ENCODE peak calls at places on chromosomes 13 and 19, in nine cellular contexts. B is iPS-NIHi11; W is NCI-H345; M is activated CD4-positive, alpha-beta T cell treated with anti-CD3 and anti-CD28 coated beads, Interleukin-2, amount 50 U/mL, for 4 hours; U is NCI-H2081 treated with DMSO at 0.1 percent for 48 hours; S is ACHN; J is GM12878; L is epithelial cell of esophagus; Z is C1 segment of cervical spinal cord. X is an unnamed sample.

GRCh38 chr19:33690461-33691427 is 69.0 kb downstream of the CHST8 start:
- DNase-seq in U (no peak), W (peak), B (no peak), J (no peak), S (no peak), L (no peak), Z (no peak), M (no peak), X (no peak)

GRCh38 chr13:107466326-107466725 is 749.0 kb downstream of the LIG4 start:
- DNase-seq in Z (no peak), M (no peak), U (no peak), B (no peak), J (no peak), S (peak), L (peak), W (no peak), X (no peak)

GRCh38 chr19:56118666-56119584 is 2.2 kb downstream of the ZNF787 start:
- DNase-seq in U (no peak), M (no peak), Z (no peak), W (no peak), J (no peak), S (no peak), L (no peak), B (no peak), X (no peak)

GRCh38 chr13:99150575-99151370 is 49.9 kb upstream of the UBAC2 start:
- DNase-seq in B (no peak), L (peak), S (no peak), Z (no peak), W (no peak), J (no peak), M (no peak), U (no peak), X (no peak)

GRCh38 chr19:18419699-18420460 is 682 bp downstream of the SSBP4 start:
- DNase-seq in J (no peak), W (no peak), M (peak), U (no peak), S (peak), B (peak), Z (no peak), L (no peak), X (peak)

GRCh38 chr13:66353664-66354063 is 876.5 kb downstream of the PCDH9 start:
- DNase-seq in B (no peak), Z (no peak), U (no peak), J (no peak), S (no peak), M (no peak), L (no peak), W (peak), X (no peak)

GRCh38 chr13:70890289-70890688 is 782.0 kb upstream of the KLHL1 start:
- DNase-seq in W (no peak), Z (no peak), L (no peak), U (no peak), J (no peak), M (no peak), B (no peak), S (no peak), X (no peak)

GRCh38 chr19:4115818-4116385 is 8.0 kb downstream of the MAP2K2 start:
- DNase-seq in Z (peak), M (no peak), L (no peak), S (no peak), B (no peak), W (no peak), U (no peak), J (no peak), X (no peak)

GRCh38 chr13:40617801-40618356 is 48.6 kb downstream of the FOXO1 start:
- DNase-seq in B (no peak), J (no peak), L (no peak), M (no peak), Z (no peak), W (no peak), S (no peak), U (no peak), X (no peak)

GRCh38 chr19:15288146-15288963 is 44.0 kb downstream of the BRD4 start:
- DNase-seq in M (no peak), W (peak), S (no peak), Z (peak), J (no peak), B (no peak), U (peak), L (no peak), X (no peak)

GRCh38 chr13:40442191-40442590 is 224.2 kb downstream of the FOXO1 start:
- DNase-seq in B (no peak), M (no peak), U (no peak), W (no peak), L (no peak), S (no peak), J (no peak), Z (no peak), X (no peak)

GRCh38 chr19:13652810-13653590 is 111.3 kb upstream of the MRI1 start:
- DNase-seq in L (no peak), M (no peak), J (no peak), Z (no peak), S (no peak), B (no peak), U (peak), W (no peak), X (no peak)

GRCh38 chr19:41367848-41368301 is 3.9 kb upstream of the B9D2 start:
- DNase-seq in B (no peak), L (peak), J (no peak), M (no peak), U (no peak), Z (no peak), W (no peak), S (peak), X (no peak)

GRCh38 chr19:52248256-52248655 is 21.1 kb upstream of the ZNF766 start:
- DNase-seq in U (no peak), W (peak), Z (no peak), S (peak), M (peak), J (no peak), L (peak), B (peak), X (peak)

GRCh38 chr13:39895254-39895653 is 239.8 kb downstream of the COG6 start:
- DNase-seq in S (no peak), Z (no peak), W (no peak), U (no peak), M (no peak), L (no peak), B (no peak), J (no peak), X (no peak)

GRCh38 chr13:25732146-25732865 is 319.5 kb downstream of the SHISA2 start:
- DNase-seq in Z (no peak), W (no peak), U (no peak), M (no peak), J (no peak), L (peak), S (peak), B (no peak), X (no peak)

GRCh38 chr19:45439569-45440258 is 16.0 kb upstream of the ERCC1 start:
- DNase-seq in Z (peak), W (peak), S (peak), B (peak), M (peak), U (no peak), L (peak), J (no peak), X (peak)